ENCODE peak calls at places on chromosomes 13 and 19, in four cellular contexts. I is thoracic aorta; H is activated T-helper 1 cell treated with anti-CD3 and anti-CD28 coated beads, Interleukin-12 subunit alpha, Interleukin-12 subunit beta, Interleukin-2, Interleukin-4 antibody, amounts not matched to agents 30 ng/mL and 10 ng/mL and 1 ng/mL, durations not matched to agents 14 hours and 24 hours and 36 hours; Y is Calu3. Z is an unnamed sample.

GRCh38 chr13:110340812-110341444 is 33.8 kb downstream of the COL4A2 start:
- DNase-seq in Y (no peak), H (peak), I (peak), Z (peak)

GRCh38 chr13:49429061-49429460 is 14.8 kb downstream of the CAB39L start:
- DNase-seq in I (no peak), Y (no peak), H (no peak), Z (no peak)

GRCh38 chr13:41059466-41059865 is 1.8 kb upstream of the WBP4 start:
- DNase-seq in I (no peak), H (no peak), Y (no peak), Z (peak)

GRCh38 chr13:112071011-112071901 is 4.3 kb downstream of the SOX1 start:
- DNase-seq in H (no peak), I (no peak), Y (no peak), Z (no peak)

GRCh38 chr13:37476874-37477273 is 121.7 kb downstream of the POSTN start:
- DNase-seq in H (no peak), Y (no peak), I (no peak), Z (no peak)

GRCh38 chr13:35987572-35988513 is 143.3 kb downstream of the DCLK1 start:
- DNase-seq in H (no peak), Y (no peak), I (no peak), Z (no peak)

GRCh38 chr13:27965740-27966640 is 3.1 kb downstream of the CDX2 start:
- DNase-seq in Y (no peak), I (no peak), H (no peak), Z (no peak)

GRCh38 chr19:7982103-7982502 is 23.3 kb downstream of the ELAVL1 start:
- DNase-seq in I (no peak), Y (no peak), H (no peak), Z (no peak)

GRCh38 chr13:75264611-75265010 is 217.4 kb downstream of the TBC1D4 start:
- DNase-seq in Y (no peak), H (no peak), I (no peak), Z (no peak)

GRCh38 chr19:30387311-30388115 is 15.3 kb downstream of the ZNF536 start:
- DNase-seq in H (no peak), Y (no peak), I (no peak), Z (no peak)

GRCh38 chr19:44592451-44592890 is 20.9 kb upstream of the IGSF23 start:
- DNase-seq in H (no peak), I (no peak), Y (peak), Z (no peak)

GRCh38 chr13:67224148-67224846 is 5.8 kb downstream of the PCDH9 start:
- DNase-seq in I (peak), H (no peak), Y (peak), Z (peak)

GRCh38 chr13:105998233-105998550 is 537.3 kb downstream of the EFNB2 start:
- DNase-seq in Y (no peak), I (no peak), H (no peak), Z (no peak)

GRCh38 chr19:3976495-3977241 is 5.8 kb upstream of the DAPK3 start:
- DNase-seq in I (no peak), Y (peak), H (no peak), Z (no peak)

Z was measured in pons.